ENCODE peak calls at places on chromosomes 13 and 19, in nine cellular contexts. One of them, this sample, is unnamed.

GRCh38 chr13:39167018-39167417 is 128.8 kb downstream of the NHLRC3 start:
- DNase-seq in WERI-Rb-1: no peak
- DNase-seq in ovary: no peak
- DNase-seq in mammary epithelial cell: no peak
- DNase-seq in heart right ventricle: no peak
- DNase-seq in CD8-positive, alpha-beta T cell: no peak
- DNase-seq in brain microvascular endothelial cell: no peak
- DNase-seq in cardiac muscle cell: no peak
- DNase-seq in AG10803: no peak
- DNase-seq in this sample: no peak

GRCh38 chr13:47463726-47464125 is 537.3 kb downstream of the SUCLA2 start:
- DNase-seq in WERI-Rb-1: peak; percentile 60
- DNase-seq in ovary: no peak
- DNase-seq in mammary epithelial cell: no peak
- DNase-seq in heart right ventricle: no peak
- DNase-seq in CD8-positive, alpha-beta T cell: no peak
- DNase-seq in brain microvascular endothelial cell: peak; percentile 63
- DNase-seq in cardiac muscle cell: no peak
- DNase-seq in AG10803: peak; percentile 56
- DNase-seq in this sample: no peak

GRCh38 chr19:44891016-44891882 is at the start of gene TOMM40:
- DNase-seq in WERI-Rb-1: peak; percentile 35
- DNase-seq in ovary: peak; percentile 100
- DNase-seq in mammary epithelial cell: no peak
- DNase-seq in heart right ventricle: no peak
- DNase-seq in CD8-positive, alpha-beta T cell: no peak
- DNase-seq in brain microvascular endothelial cell: peak; percentile 100
- DNase-seq in cardiac muscle cell: peak; percentile 100
- DNase-seq in AG10803: no peak
- DNase-seq in this sample: peak; percentile 100

GRCh38 chr19:30085394-30085793 is 143.4 kb downstream of the URI1 start:
- DNase-seq in WERI-Rb-1: no peak
- DNase-seq in ovary: peak; percentile 20
- DNase-seq in mammary epithelial cell: no peak
- DNase-seq in heart right ventricle: no peak
- DNase-seq in CD8-positive, alpha-beta T cell: no peak
- DNase-seq in brain microvascular endothelial cell: no peak
- DNase-seq in cardiac muscle cell: peak; percentile 8
- DNase-seq in AG10803: no peak
- DNase-seq in this sample: peak; percentile 78

GRCh38 chr13:37138917-37139316 is 33.5 kb upstream of the CSNK1A1L start:
- DNase-seq in WERI-Rb-1: no peak
- DNase-seq in ovary: no peak
- DNase-seq in mammary epithelial cell: no peak
- DNase-seq in heart right ventricle: no peak
- DNase-seq in CD8-positive, alpha-beta T cell: no peak
- DNase-seq in brain microvascular endothelial cell: no peak
- DNase-seq in cardiac muscle cell: no peak
- DNase-seq in AG10803: no peak
- DNase-seq in this sample: no peak

GRCh38 chr13:90645582-90645981 is 701.9 kb upstream of the MIR17HG start:
- DNase-seq in WERI-Rb-1: no peak
- DNase-seq in ovary: no peak
- DNase-seq in mammary epithelial cell: no peak
- DNase-seq in heart right ventricle: no peak
- DNase-seq in CD8-positive, alpha-beta T cell: no peak
- DNase-seq in brain microvascular endothelial cell: no peak
- DNase-seq in cardiac muscle cell: no peak
- DNase-seq in AG10803: no peak
- DNase-seq in this sample: no peak

GRCh38 chr13:97121894-97122293 is 100.2 kb upstream of the MBNL2 start:
- DNase-seq in WERI-Rb-1: no peak
- DNase-seq in ovary: no peak
- DNase-seq in mammary epithelial cell: peak; percentile 67
- DNase-seq in heart right ventricle: no peak
- DNase-seq in CD8-positive, alpha-beta T cell: no peak
- DNase-seq in brain microvascular endothelial cell: peak; percentile 48
- DNase-seq in cardiac muscle cell: no peak
- DNase-seq in AG10803: no peak
- DNase-seq in this sample: no peak

GRCh38 chr13:79637086-79637763 is 156.3 kb downstream of the NDFIP2 start:
- DNase-seq in WERI-Rb-1: no peak
- DNase-seq in ovary: peak; percentile 48
- DNase-seq in mammary epithelial cell: no peak
- DNase-seq in heart right ventricle: peak; percentile 74
- DNase-seq in CD8-positive, alpha-beta T cell: no peak
- DNase-seq in brain microvascular endothelial cell: no peak
- DNase-seq in cardiac muscle cell: peak; percentile 30
- DNase-seq in AG10803: no peak
- DNase-seq in this sample: peak; percentile 30

GRCh38 chr13:32067149-32067961 is 35.8 kb downstream of the FRY start:
- DNase-seq in WERI-Rb-1: no peak
- DNase-seq in ovary: no peak
- DNase-seq in mammary epithelial cell: no peak
- DNase-seq in heart right ventricle: no peak
- DNase-seq in CD8-positive, alpha-beta T cell: no peak
- DNase-seq in brain microvascular endothelial cell: no peak
- DNase-seq in cardiac muscle cell: no peak
- DNase-seq in AG10803: no peak
- DNase-seq in this sample: no peak

GRCh38 chr13:29846475-29847256 is 3.8 kb downstream of the UBL3 start:
- DNase-seq in WERI-Rb-1: no peak
- DNase-seq in ovary: no peak
- DNase-seq in mammary epithelial cell: no peak
- DNase-seq in heart right ventricle: no peak
- DNase-seq in CD8-positive, alpha-beta T cell: no peak
- DNase-seq in brain microvascular endothelial cell: no peak
- DNase-seq in cardiac muscle cell: no peak
- DNase-seq in AG10803: no peak
- DNase-seq in this sample: no peak
- H3K4me3 ChIP-seq in WERI-Rb-1: no peak overlapping the region
- H3K4me3 ChIP-seq in ovary: peak overlapping the region; percentile 89
- H3K4me3 ChIP-seq in mammary epithelial cell: peak overlapping the region; percentile 61
- H3K4me3 ChIP-seq in heart right ventricle: peak overlapping the region; percentile 72
- H3K4me3 ChIP-seq in CD8-positive, alpha-beta T cell: peak overlapping the region; percentile 68
- H3K4me3 ChIP-seq in brain microvascular endothelial cell: peak overlapping the region; percentile 61
- H3K4me3 ChIP-seq in cardiac muscle cell: peak overlapping the region; percentile 97
- H3K4me3 ChIP-seq in AG10803: peak overlapping the region; percentile 77
- H3K4me3 ChIP-seq in this sample: no peak overlapping the region

DNA sequence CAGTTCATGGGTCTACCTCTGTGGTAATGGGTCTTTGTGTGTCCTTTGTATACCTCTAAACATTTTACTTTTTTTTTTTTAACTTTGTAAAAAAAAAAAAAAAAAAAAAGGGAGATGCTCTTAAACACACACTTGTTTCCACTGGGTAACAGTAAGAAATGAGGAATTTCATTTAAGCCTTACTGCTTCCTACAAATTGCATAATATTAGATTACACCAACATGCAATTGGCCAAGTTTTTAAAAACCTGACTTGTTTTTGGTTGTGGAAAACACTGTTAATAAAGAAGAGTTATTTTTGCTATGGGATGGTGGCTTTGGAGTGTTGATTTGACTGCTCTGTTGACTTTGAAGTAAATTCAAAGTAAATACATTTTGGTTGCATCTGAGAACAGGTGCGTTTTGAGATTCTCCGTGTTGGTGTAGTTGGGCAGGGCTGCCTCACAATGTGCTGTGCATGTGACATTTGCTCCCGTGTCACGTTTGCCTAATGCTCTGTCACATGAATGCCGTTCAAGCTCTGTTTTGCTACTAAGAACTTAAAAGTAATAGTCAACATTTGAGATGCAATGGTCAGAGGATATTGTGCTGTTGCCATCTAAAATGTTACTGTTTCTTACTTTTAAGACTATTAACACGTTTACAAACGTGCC is 202.4 kb downstream of the LMO7 start:
- DNase-seq in WERI-Rb-1: no peak
- DNase-seq in ovary: no peak
- DNase-seq in mammary epithelial cell: no peak
- DNase-seq in heart right ventricle: no peak
- DNase-seq in CD8-positive, alpha-beta T cell: no peak
- DNase-seq in brain microvascular endothelial cell: no peak
- DNase-seq in cardiac muscle cell: no peak
- DNase-seq in AG10803: peak; percentile 45
- DNase-seq in this sample: no peak
- TF ChIP-seq CTCF in WERI-Rb-1: no peak
- TF ChIP-seq CTCF in ovary: no peak
- TF ChIP-seq CTCF in mammary epithelial cell: no peak
- TF ChIP-seq CTCF in heart right ventricle: no peak
- TF ChIP-seq CTCF in CD8-positive, alpha-beta T cell: no peak
- TF ChIP-seq CTCF in brain microvascular endothelial cell: no peak
- TF ChIP-seq CTCF in cardiac muscle cell: no peak
- TF ChIP-seq CTCF in AG10803: no peak
- TF ChIP-seq CTCF in this sample: no peak

DNA sequence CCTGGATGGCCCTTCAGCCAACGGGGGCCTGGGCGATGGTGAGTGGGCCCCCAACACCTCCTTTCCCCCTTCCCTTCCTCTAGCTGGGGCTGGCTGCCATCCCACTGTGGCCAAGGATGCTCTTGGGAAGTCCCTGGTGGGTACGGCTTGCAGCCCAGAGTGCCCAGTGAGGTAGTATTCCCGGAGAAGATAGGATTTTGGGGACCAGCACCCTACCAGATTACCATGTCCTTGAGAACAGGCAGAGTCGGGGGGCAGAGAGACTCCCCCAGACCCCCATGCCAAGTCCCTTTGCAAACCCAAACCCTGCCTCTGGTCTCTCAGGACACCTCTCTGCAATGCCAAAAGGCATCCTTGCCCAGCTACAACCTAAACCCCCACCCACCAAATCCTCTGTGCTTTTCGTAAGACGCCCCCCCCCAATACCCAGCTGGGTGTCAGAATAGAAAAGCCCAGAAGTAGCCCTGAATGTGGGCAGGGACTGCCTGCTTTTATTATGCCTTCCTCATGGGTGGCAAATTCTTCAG is 1.7 kb downstream of the HIF3A start:
- DNase-seq in WERI-Rb-1: no peak
- DNase-seq in ovary: no peak
- DNase-seq in mammary epithelial cell: no peak
- DNase-seq in heart right ventricle: no peak
- DNase-seq in CD8-positive, alpha-beta T cell: no peak
- DNase-seq in brain microvascular endothelial cell: no peak
- DNase-seq in cardiac muscle cell: no peak
- DNase-seq in AG10803: no peak
- DNase-seq in this sample: peak; percentile 39
- H3K4me3 ChIP-seq in WERI-Rb-1: no peak overlapping the region
- H3K4me3 ChIP-seq in ovary: peak overlapping the region; percentile 44
- H3K4me3 ChIP-seq in mammary epithelial cell: no peak overlapping the region
- H3K4me3 ChIP-seq in heart right ventricle: peak overlapping the region; percentile 67
- H3K4me3 ChIP-seq in CD8-positive, alpha-beta T cell: no peak overlapping the region
- H3K4me3 ChIP-seq in brain microvascular endothelial cell: peak overlapping the region; percentile 20
- H3K4me3 ChIP-seq in cardiac muscle cell: peak overlapping the region; percentile 67
- H3K4me3 ChIP-seq in AG10803: no peak overlapping the region
- H3K4me3 ChIP-seq in this sample: peak overlapping the region; percentile 57

DNA sequence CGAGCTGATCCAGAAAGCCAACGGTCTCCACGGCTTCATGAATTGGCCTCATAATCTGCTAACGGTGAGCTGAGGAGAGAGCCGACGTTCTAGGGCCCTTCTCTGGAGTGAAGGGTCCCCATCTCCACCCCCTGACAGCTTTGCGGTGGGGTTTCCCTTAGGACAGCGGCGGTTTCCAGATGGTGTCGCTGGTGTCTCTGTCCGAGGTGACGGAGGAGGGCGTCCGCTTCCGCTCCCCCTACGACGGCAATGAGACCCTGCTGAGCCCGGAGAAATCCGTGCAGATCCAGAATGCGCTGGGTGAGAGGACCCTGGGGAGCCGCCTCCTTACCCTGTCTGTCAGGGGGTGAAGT is 692 bp downstream of the QTRT1 start:
- DNase-seq in WERI-Rb-1: peak; percentile 83
- DNase-seq in ovary: no peak
- DNase-seq in mammary epithelial cell: no peak
- DNase-seq in heart right ventricle: no peak
- DNase-seq in CD8-positive, alpha-beta T cell: no peak
- DNase-seq in brain microvascular endothelial cell: no peak
- DNase-seq in cardiac muscle cell: peak; percentile 58
- DNase-seq in AG10803: no peak
- DNase-seq in this sample: no peak
- TF ChIP-seq CTCF in WERI-Rb-1: peak; percentile 53
- TF ChIP-seq CTCF in ovary: no peak
- TF ChIP-seq CTCF in mammary epithelial cell: no peak
- TF ChIP-seq CTCF in heart right ventricle: no peak
- TF ChIP-seq CTCF in CD8-positive, alpha-beta T cell: no peak
- TF ChIP-seq CTCF in brain microvascular endothelial cell: no peak
- TF ChIP-seq CTCF in cardiac muscle cell: no peak
- TF ChIP-seq CTCF in AG10803: peak; percentile 1
- TF ChIP-seq CTCF in this sample: no peak

GRCh38 chr13:41500501-41500900 is 43.2 kb downstream of the RGCC start:
- DNase-seq in WERI-Rb-1: no peak
- DNase-seq in ovary: no peak
- DNase-seq in mammary epithelial cell: peak; percentile 64
- DNase-seq in heart right ventricle: no peak
- DNase-seq in CD8-positive, alpha-beta T cell: peak; percentile 41
- DNase-seq in brain microvascular endothelial cell: no peak
- DNase-seq in cardiac muscle cell: no peak
- DNase-seq in AG10803: peak; percentile 15
- DNase-seq in this sample: no peak
- H3K4me3 ChIP-seq in WERI-Rb-1: no peak overlapping the region
- H3K4me3 ChIP-seq in ovary: no peak overlapping the region
- H3K4me3 ChIP-seq in mammary epithelial cell: no peak overlapping the region
- H3K4me3 ChIP-seq in heart right ventricle: no peak overlapping the region
- H3K4me3 ChIP-seq in CD8-positive, alpha-beta T cell: no peak overlapping the region
- H3K4me3 ChIP-seq in brain microvascular endothelial cell: no peak overlapping the region
- H3K4me3 ChIP-seq in cardiac muscle cell: no peak overlapping the region
- H3K4me3 ChIP-seq in AG10803: no peak overlapping the region
- H3K4me3 ChIP-seq in this sample: no peak overlapping the region

DNA sequence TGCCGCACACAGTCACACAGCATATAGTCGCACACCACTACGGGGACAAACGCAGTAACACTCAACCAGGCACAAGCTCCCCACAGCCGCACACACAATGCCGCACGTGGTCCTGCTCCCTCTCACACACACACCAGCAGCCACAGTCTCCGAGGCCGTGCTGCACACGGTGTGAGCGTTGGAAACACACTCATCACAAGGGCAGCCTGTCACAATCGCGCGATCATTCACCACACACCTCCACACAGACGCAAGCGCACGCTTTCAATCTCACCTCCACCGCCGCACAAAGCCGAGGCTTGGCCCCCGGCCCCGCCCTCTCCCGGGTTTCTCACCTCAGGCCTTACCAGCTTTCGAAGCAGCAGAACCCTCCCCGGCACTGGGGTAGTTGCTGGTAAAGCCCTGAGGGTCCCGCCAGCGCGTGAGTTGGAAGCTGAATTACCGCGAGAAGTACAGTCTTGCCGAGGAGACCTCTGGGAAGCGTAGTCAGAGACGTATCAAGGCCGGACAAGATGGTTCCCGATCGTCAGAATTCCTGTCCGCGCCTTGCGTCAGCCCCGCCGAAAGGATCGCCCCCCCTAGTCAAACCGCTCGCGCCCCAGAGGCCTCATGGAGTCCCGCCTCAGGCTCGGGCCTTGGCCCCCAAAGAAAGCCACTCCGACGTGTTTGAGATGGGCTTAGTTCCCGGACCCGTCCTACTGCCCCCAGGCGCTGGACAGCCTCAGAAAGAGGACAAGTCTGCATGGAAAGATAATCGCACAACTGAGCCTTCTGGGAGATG is at the start of gene ZNF566:
- DNase-seq in WERI-Rb-1: peak; percentile 98
- DNase-seq in ovary: peak; percentile 86
- DNase-seq in mammary epithelial cell: peak; percentile 96
- DNase-seq in heart right ventricle: peak; percentile 86
- DNase-seq in CD8-positive, alpha-beta T cell: peak; percentile 98
- DNase-seq in brain microvascular endothelial cell: peak; percentile 96
- DNase-seq in cardiac muscle cell: peak; percentile 97
- DNase-seq in AG10803: peak; percentile 97
- DNase-seq in this sample: peak; percentile 95
- TF ChIP-seq CTCF in WERI-Rb-1: peak; percentile 14
- TF ChIP-seq CTCF in ovary: no peak
- TF ChIP-seq CTCF in mammary epithelial cell: no peak
- TF ChIP-seq CTCF in heart right ventricle: no peak
- TF ChIP-seq CTCF in CD8-positive, alpha-beta T cell: no peak
- TF ChIP-seq CTCF in brain microvascular endothelial cell: peak; percentile 25
- TF ChIP-seq CTCF in cardiac muscle cell: no peak
- TF ChIP-seq CTCF in AG10803: peak; percentile 19
- TF ChIP-seq CTCF in this sample: no peak